ENCODE peak calls at places on chromosomes 11 and 22, in four cellular contexts. M is lower lobe of right lung, K is spleen, I is cardiac fibroblast. P is an unnamed sample.

GRCh38 chr11:58968251-58968711 is 29.0 kb downstream of the GLYATL1 start:
- DNase-seq in K (no peak), M (no peak), I (no peak), P (no peak)

GRCh38 chr11:6663794-6664478 is 8.3 kb upstream of the DCHS1 start:
- DNase-seq in M (no peak), I (no peak), K (no peak), P (no peak)

GRCh38 chr22:41699264-41700104 is at the start of gene MEI1:
- DNase-seq in K (peak), I (peak), M (peak), P (peak)

GRCh38 chr22:47391169-47392053 is 629.0 kb downstream of the TBC1D22A start:
- DNase-seq in K (peak), I (no peak), M (no peak), P (no peak)

GRCh38 chr11:82826526-82826925 is 73.7 kb downstream of the PRCP start:
- DNase-seq in K (no peak), M (no peak), I (peak), P (peak)

GRCh38 chr11:124746621-124747243 is 5.3 kb downstream of the VSIG2 start:
- DNase-seq in I (peak), M (peak), K (peak), P (peak)

GRCh38 chr11:8286886-8287285 is 23.2 kb upstream of the LMO1 start:
- DNase-seq in K (peak), M (no peak), I (no peak), P (no peak)

GRCh38 chr11:7936615-7937014 is 4.9 kb downstream of the OR10A3 start:
- DNase-seq in K (no peak), I (no peak), M (no peak), P (no peak)

GRCh38 chr11:912266-912665 is 1.7 kb upstream of the CHID1 start:
- DNase-seq in I (no peak), K (no peak), M (no peak), P (no peak)

GRCh38 chr11:97461044-97461880 is 1071.4 kb downstream of the JRKL start:
- DNase-seq in K (peak), M (no peak), I (no peak), P (no peak)

GRCh38 chr11:121661796-121662508 is 209.2 kb upstream of the SORL1-AS1 start:
- DNase-seq in M (no peak), K (no peak), I (peak), P (peak)

GRCh38 chr11:134437821-134438220 is 25.8 kb upstream of the B3GAT1 start:
- DNase-seq in M (no peak), K (no peak), I (no peak), P (no peak)

GRCh38 chr11:103109818-103110388 is 677 bp downstream of the DYNC2H1 start:
- DNase-seq in K (peak), M (no peak), I (no peak), P (no peak)

GRCh38 chr11:103480421-103480820 is 371.2 kb downstream of the DYNC2H1 start:
- DNase-seq in M (no peak), K (no peak), I (no peak), P (no peak)

GRCh38 chr11:122984186-122985011 is 2.8 kb upstream of the BSX start:
- DNase-seq in K (no peak), I (peak), M (no peak), P (peak)

GRCh38 chr11:33530824-33531223 is 169.8 kb downstream of the C11orf91 start:
- DNase-seq in I (peak), K (no peak), M (no peak), P (peak)

GRCh38 chr11:115581871-115582639 is 77.8 kb upstream of the CADM1 start:
- DNase-seq in M (no peak), K (no peak), I (no peak), P (no peak)

GRCh38 chr11:64545605-64546004 is 45.4 kb upstream of the SLC22A12 start:
- DNase-seq in K (peak), M (peak), I (peak), P (peak)

GRCh38 chr11:72752088-72752914 is at the start of gene ARAP1:
- DNase-seq in I (peak), K (peak), M (peak), P (peak)

GRCh38 chr11:72754149-72754543 is 1.9 kb upstream of the ARAP1 start:
- DNase-seq in M (no peak), I (no peak), K (no peak), P (no peak)

GRCh38 chr11:72754544-72755155 is 2.4 kb upstream of the ARAP1 start:
- DNase-seq in M (no peak), K (no peak), I (no peak), P (no peak)

GRCh38 chr11:72751293-72752087 is 718 bp downstream of the ARAP1 start:
- DNase-seq in I (no peak), K (peak), M (no peak), P (no peak)

GRCh38 chr11:72753341-72754148 is 1.3 kb upstream of the ARAP1 start:
- DNase-seq in I (no peak), M (no peak), K (no peak), P (no peak)
- H3K4me3 ChIP-seq in I (no peak), M (no peak), K (no peak), P (no peak)

DNA sequence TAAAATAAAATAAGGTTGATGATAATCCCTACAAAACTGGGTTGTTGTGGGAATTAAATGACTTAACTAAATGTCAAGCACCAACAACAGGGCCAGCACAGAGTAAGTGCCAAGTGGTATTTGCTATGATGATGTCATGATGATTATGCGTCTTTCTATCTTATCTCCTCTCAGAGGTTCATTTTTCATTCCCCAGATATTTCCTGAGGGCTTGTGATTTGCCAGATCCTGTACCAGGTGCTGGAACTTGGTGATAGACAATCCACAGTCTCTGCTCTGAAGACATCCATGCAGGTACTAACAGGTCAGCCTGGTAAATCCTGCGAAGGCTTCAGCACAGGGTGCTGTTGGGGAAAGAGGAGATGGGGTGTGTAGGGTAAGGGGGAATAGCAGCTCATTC is 8.2 kb upstream of the MYH9 start:
- DNase-seq in I (peak), M (no peak), K (no peak), P (peak)
- H3K4me3 ChIP-seq in I (no peak), M (no peak), K (no peak), P (no peak)

DNA sequence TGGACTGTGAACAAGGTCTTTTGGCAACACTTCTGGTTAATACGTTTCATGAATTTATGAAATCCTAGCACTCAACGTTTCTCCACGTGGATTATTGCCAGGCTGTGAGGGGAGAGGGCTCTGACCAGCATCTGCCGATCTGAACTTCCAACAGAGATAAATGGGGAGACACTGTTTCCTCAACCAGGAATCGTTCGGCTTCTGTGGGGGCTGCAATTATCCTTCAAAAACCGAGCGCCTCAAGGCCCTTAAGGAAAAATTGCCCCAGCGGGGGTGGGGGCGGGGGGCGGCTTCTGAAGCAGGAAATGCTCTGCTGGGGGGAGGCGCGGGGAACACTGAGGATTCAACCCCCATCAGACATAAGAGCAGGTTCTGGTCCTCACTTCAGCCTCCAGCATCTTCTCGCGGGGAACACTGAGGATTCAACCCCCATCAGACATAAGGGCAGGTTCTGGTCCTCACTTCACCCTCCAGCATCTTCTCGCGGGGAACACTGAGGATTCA is 155.6 kb downstream of the BRD1 start:
- DNase-seq in M (peak), K (no peak), I (no peak), P (no peak)
- H3K4me3 ChIP-seq in M (no peak), K (no peak), I (no peak), P (no peak)

GRCh38 chr11:79439430-79439892 is 1.4 kb downstream of the TENM4 start:
- DNase-seq in M (no peak), I (peak), K (no peak), P (peak)
- H3K4me3 ChIP-seq in M (peak), I (peak), K (peak), P (peak)

GRCh38 chr11:56172256-56172835 is 4.1 kb upstream of the OR5J2 start:
- DNase-seq in K (no peak), M (no peak), I (no peak), P (no peak)
- H3K4me3 ChIP-seq in K (no peak), M (no peak), I (no peak), P (no peak)

DNA sequence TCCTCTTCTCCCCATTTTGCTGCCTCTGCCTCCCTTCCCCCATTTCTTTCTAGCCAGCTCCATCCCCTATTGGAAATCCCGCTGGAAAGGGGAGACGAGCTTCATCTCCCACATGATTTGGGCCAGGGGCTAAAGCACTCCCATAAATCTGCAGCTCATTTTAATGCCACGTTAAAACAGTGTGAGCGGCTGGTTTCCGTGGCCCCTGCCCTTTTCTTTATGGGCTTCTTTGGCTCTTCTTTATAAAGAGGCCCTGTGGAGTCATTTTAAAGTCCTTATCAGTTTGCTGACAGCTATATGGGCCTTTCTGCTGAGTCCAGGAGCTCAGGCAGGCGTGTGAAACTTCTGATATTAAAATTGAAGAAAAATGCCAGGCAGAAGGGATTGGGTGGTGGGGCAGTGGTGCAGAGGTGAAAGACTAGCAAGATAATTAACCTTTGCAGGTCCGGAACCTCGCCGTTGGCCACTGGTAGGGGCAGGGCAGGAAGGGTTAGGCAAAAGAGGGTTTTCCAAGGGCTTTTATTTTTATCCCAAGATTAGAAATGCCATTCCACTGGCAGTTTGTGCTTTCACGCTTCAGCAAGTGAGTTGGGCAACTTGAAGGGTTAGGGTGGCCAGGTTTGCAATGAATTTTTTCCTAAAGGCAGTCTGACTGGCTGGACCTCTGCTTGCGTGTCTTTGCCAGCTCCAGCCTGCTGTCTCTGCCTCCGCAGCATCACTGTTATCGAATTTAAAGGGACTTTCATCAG is 44.3 kb downstream of the EXT2 start:
- DNase-seq in K (no peak), M (no peak), I (no peak), P (no peak)
- H3K4me3 ChIP-seq in K (no peak), M (no peak), I (no peak), P (no peak)

GRCh38 chr11:47592276-47592675 is 1.9 kb downstream of the C1QTNF4 start:
- DNase-seq in K (peak), I (no peak), M (no peak), P (no peak)

GRCh38 chr11:47589504-47590025 is 3.1 kb downstream of the FAM180B start:
- DNase-seq in I (no peak), M (no peak), K (no peak), P (no peak)

GRCh38 chr11:47589103-47589502 is 2.6 kb downstream of the FAM180B start:
- DNase-seq in I (no peak), M (no peak), K (peak), P (no peak)

GRCh38 chr11:47591764-47592163 is 2.4 kb downstream of the C1QTNF4 start:
- DNase-seq in M (no peak), I (no peak), K (peak), P (no peak)

GRCh38 chr11:47590026-47590861 is 3.8 kb downstream of the FAM180B start:
- DNase-seq in M (no peak), K (peak), I (no peak), P (no peak)
- H3K4me3 ChIP-seq in M (peak), K (no peak), I (no peak), P (peak)

DNA sequence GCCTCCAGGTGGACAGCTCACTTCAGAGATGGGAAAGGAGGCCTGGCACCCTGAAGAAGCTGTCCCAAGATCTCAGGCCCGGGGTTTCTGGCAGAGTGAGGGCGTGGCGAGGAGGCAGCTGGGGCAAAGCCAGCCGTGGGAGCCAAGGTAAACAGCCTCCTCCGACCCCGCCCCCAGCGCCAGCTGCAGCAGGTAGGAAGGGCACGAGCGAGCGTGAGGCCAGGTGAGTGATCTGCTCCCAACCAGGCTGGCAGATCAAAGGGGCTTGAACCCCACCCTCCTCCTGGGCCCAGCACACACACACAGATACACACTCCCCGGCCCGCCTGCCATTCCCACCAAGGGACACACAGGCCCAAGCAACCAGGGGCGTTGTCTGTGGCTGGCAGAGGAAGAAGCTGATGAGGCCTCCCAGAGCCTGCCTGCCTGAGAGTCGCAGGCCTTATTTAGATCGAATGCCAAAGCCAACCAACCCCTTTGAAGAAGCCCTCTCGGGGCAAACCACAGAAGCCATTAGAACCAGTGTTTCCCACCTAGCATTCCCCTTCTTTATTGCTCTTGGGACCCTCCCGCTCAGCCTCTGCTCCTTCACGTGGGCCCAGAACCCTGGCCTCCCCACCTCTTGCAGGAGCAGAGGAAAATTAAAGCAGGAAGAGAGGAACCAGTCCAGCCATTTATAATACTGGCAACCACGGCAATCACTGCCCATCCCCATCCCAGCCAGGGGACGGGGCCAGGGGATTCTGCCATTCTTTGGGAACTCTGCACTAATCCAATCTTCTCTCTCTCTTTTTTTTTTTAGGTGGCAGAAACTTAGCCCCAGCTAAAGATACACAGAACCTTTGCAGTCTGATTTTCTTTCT is 5.0 kb downstream of the PDGFB start:
- DNase-seq in K (no peak), I (no peak), M (peak), P (no peak)
- H3K4me3 ChIP-seq in K (no peak), I (no peak), M (peak), P (no peak)